ENCODE peak calls at places on chromosomes 12 and 14, in seven cellular contexts. A is mucosa of descending colon; E is COR-L47; D is H54; P is CD4-positive, CD25-positive, alpha-beta regulatory T cell; Z is ascending aorta; N is Calu3. X is an unnamed sample.

GRCh38 chr12:105705765-105706164 is 375.3 kb downstream of the C12orf75 start:
- DNase-seq in A (no peak), E (peak), D (no peak), P (no peak), Z (no peak), N (peak), X (no peak)

GRCh38 chr12:132003846-132004245 is 54.1 kb downstream of the EP400 start:
- DNase-seq in A (no peak), E (no peak), D (peak), P (no peak), Z (no peak), N (no peak), X (no peak)

GRCh38 chr12:110234197-110235154 is 46.6 kb upstream of the ATP2A2 start:
- DNase-seq in A (no peak), E (no peak), D (no peak), P (no peak), Z (no peak), N (no peak), X (no peak)

GRCh38 chr14:100192250-100192671 is 32.8 kb upstream of the DEGS2 start:
- DNase-seq in A (peak), E (no peak), D (no peak), P (no peak), Z (no peak), N (no peak), X (no peak)

GRCh38 chr12:24557738-24558137 is 391.2 kb downstream of the BCAT1 start:
- DNase-seq in A (no peak), E (no peak), D (no peak), P (no peak), Z (no peak), N (no peak), X (no peak)

GRCh38 chr12:64006211-64006610 is 161.7 kb downstream of the SRGAP1 start:
- DNase-seq in A (no peak), E (no peak), D (no peak), P (no peak), Z (no peak), N (no peak), X (no peak)

GRCh38 chr12:104507672-104508071 is 50.9 kb downstream of the CHST11 start:
- DNase-seq in A (no peak), E (no peak), D (no peak), P (no peak), Z (no peak), N (no peak), X (no peak)

GRCh38 chr14:33745163-33745562 is 205.7 kb downstream of the EGLN3 start:
- DNase-seq in A (no peak), E (no peak), D (no peak), P (no peak), Z (no peak), N (no peak), X (no peak)

GRCh38 chr12:56299308-56299852 is 750 bp downstream of the CS start:
- DNase-seq in A (peak), E (no peak), D (no peak), P (peak), Z (no peak), N (peak), X (no peak)

GRCh38 chr12:11508699-11509098 is 113.3 kb upstream of the PRB2 start:
- DNase-seq in A (no peak), E (no peak), D (peak), P (no peak), Z (no peak), N (no peak), X (no peak)